ENCODE peak calls at places on chromosomes 3 and 15, in five cellular contexts. O is lower lobe of right lung, F is ascending aorta, I is dorsolateral prefrontal cortex, K is A673. C is an unnamed sample.

GRCh38 chr3:160040181-160040580 is 51.5 kb downstream of the IL12A start:
- DNase-seq in O (no peak), F (no peak), I (no peak), K (no peak), C (no peak)

GRCh38 chr3:96719921-96720320 is 94.5 kb upstream of the EPHA6 start:
- DNase-seq in O (no peak), F (no peak), I (no peak), K (no peak), C (no peak)

GRCh38 chr3:108453541-108454057 is 56.8 kb downstream of the MYH15 start:
- DNase-seq in O (no peak), F (no peak), I (no peak), K (no peak), C (no peak)

GRCh38 chr3:151281671-151282334 is 3.5 kb upstream of the P2RY14 start:
- DNase-seq in O (no peak), F (no peak), I (no peak), K (no peak), C (no peak)

GRCh38 chr3:124429129-124429815 is 301.0 kb upstream of the UMPS start:
- DNase-seq in O (no peak), F (no peak), I (no peak), K (peak), C (no peak)

GRCh38 chr3:183180105-183180763 is 17.7 kb upstream of the LAMP3 start:
- DNase-seq in O (no peak), F (peak), I (no peak), K (no peak), C (no peak)

GRCh38 chr15:81311834-81312459 is 12.0 kb downstream of the STARD5 start:
- DNase-seq in O (no peak), F (no peak), I (no peak), K (no peak), C (peak)

GRCh38 chr15:71136159-71137137 is 21.2 kb downstream of the THSD4 start:
- DNase-seq in O (no peak), F (peak), I (no peak), K (peak), C (no peak)

GRCh38 chr15:57377478-57377847 is 1.2 kb downstream of the CGNL1 start:
- DNase-seq in O (no peak), F (no peak), I (no peak), K (no peak), C (no peak)

GRCh38 chr3:195032106-195032759 is 238.7 kb downstream of the XXYLT1 start:
- DNase-seq in O (no peak), F (peak), I (no peak), K (no peak), C (no peak)

GRCh38 chr3:160885791-160886286 is 129.8 kb downstream of the PPM1L start:
- DNase-seq in O (peak), F (no peak), I (peak), K (peak), C (no peak)

GRCh38 chr3:71905426-71905825 is 120.5 kb upstream of the PROK2 start:
- DNase-seq in O (peak), F (no peak), I (no peak), K (no peak), C (peak)

DNA sequence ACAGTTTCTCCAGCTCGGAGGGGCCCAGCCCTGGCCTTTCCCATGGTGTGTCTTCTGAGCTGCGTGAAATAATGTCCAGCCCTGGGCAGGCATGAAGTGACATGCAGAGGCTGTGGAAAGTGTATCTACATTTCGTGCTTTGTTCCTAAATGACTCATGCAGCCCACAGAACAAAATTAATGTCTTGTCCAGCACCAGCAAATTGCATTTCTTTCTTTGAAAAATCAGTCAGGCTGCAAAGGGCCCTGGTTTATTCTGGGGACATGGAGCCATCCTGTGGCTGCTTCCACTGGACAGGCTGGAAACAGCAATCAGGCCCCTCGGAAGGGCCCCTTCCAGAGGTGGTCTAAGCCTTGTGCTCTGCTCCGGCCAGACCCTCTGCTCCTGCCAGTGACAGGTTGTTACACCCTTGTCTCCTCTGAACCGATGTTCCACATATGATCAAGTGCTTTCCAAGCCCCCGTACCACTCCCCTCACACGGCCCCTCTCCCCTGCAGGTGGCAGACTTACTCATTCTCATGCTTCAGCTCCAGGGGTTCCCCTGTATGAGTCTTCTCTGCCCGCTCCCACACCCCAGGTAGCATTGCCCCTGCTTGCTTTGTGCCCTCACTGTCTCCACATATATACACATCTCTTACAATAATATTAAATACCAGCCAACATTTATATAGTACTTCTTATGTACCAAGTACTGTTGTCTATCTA is 33.7 kb downstream of the CRYGS start:
- DNase-seq in O (no peak), F (no peak), I (no peak), K (no peak), C (peak)
- TF ChIP-seq CTCF in O (no peak), F (no peak), I (peak), K (no peak), C (peak)

GRCh38 chr3:158792709-158793108 is 9.1 kb upstream of the MFSD1 start:
- DNase-seq in O (no peak), F (no peak), I (no peak), K (no peak), C (no peak)
- TF ChIP-seq CTCF in O (no peak), F (no peak), I (no peak), K (no peak), C (no peak)

GRCh38 chr3:133374706-133375105 is 25.1 kb upstream of the BFSP2 start:
- DNase-seq in O (no peak), F (no peak), I (no peak), K (peak), C (no peak)

GRCh38 chr3:133376805-133377204 is 23.1 kb upstream of the BFSP2 start:
- DNase-seq in O (no peak), F (no peak), I (no peak), K (peak), C (no peak)

GRCh38 chr3:133380481-133381225 is 19.2 kb upstream of the BFSP2 start:
- DNase-seq in O (no peak), F (no peak), I (no peak), K (no peak), C (no peak)

GRCh38 chr3:133379926-133380325 is 19.9 kb upstream of the BFSP2 start:
- DNase-seq in O (no peak), F (no peak), I (no peak), K (no peak), C (no peak)

GRCh38 chr3:133377396-133377795 is 22.5 kb upstream of the BFSP2 start:
- DNase-seq in O (no peak), F (no peak), I (no peak), K (peak), C (no peak)
- TF ChIP-seq CTCF in O (peak), F (peak), I (peak), K (peak), C (no peak)

GRCh38 chr3:100910986-100911385 is 82.2 kb downstream of the ABI3BP start:
- DNase-seq in O (no peak), F (no peak), I (no peak), K (no peak), C (no peak)

GRCh38 chr3:100912571-100912970 is 80.7 kb downstream of the ABI3BP start:
- DNase-seq in O (no peak), F (no peak), I (no peak), K (no peak), C (no peak)

GRCh38 chr3:100912976-100913375 is 80.2 kb downstream of the ABI3BP start:
- DNase-seq in O (no peak), F (no peak), I (no peak), K (no peak), C (no peak)

GRCh38 chr3:100913870-100914654 is 79.2 kb downstream of the ABI3BP start:
- DNase-seq in O (no peak), F (peak), I (no peak), K (no peak), C (no peak)

DNA sequence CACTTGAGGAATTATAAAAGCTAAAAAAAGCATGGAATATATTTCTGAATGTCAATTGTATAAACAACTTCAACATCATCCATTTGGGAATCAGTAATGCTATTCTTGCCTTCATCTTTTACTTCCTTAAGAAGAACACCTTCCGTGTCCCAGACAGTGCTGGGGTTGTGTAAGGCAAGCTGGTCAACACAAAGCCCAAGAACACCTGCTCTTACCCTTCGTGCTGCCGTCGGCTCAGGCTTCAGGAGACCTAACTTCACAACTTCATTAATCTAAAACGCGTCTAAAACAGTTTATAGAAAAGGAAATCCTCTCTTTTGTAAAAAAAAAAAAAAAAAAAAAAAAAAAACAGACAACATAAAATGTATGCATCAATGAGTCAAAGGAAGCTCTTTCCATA is 81.3 kb downstream of the ABI3BP start:
- DNase-seq in O (no peak), F (no peak), I (no peak), K (no peak), C (no peak)
- TF ChIP-seq CTCF in O (no peak), F (no peak), I (no peak), K (no peak), C (no peak)

GRCh38 chr15:82944038-82944437 is 8.5 kb downstream of the HOMER2 start:
- DNase-seq in O (no peak), F (no peak), I (peak), K (no peak), C (no peak)

GRCh38 chr15:82944840-82945239 is 7.7 kb downstream of the HOMER2 start:
- DNase-seq in O (no peak), F (no peak), I (no peak), K (peak), C (no peak)

GRCh38 chr15:82946155-82946701 is 6.3 kb downstream of the HOMER2 start:
- DNase-seq in O (no peak), F (no peak), I (no peak), K (no peak), C (no peak)

GRCh38 chr15:82943176-82943575 is 9.3 kb downstream of the HOMER2 start:
- DNase-seq in O (no peak), F (no peak), I (no peak), K (no peak), C (no peak)

DNA sequence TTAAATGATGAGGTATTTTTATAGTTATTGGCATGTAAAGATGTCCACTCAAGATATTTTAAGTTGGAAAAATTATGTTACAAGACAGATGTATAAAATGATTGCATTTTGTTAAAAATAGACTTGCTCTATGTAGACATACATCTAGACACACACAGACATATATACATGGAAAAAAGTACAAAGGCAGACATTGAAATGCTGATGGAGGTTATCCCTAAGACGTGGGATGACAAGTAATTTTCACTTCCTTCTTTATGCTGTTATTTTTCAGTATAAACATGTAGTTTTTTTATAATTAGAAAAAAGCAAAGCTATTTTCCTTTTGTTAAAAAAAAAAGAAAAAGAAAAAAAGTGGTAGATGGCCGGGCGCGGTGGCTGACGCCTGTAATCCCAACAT is 7.2 kb downstream of the HOMER2 start:
- DNase-seq in O (no peak), F (no peak), I (no peak), K (no peak), C (no peak)
- TF ChIP-seq CTCF in O (no peak), F (no peak), I (no peak), K (no peak), C (no peak)

GRCh38 chr3:69385033-69385722 is 710 bp downstream of the FRMD4B start:
- DNase-seq in O (no peak), F (no peak), I (no peak), K (no peak), C (no peak)

GRCh38 chr3:69386535-69387385 is 872 bp upstream of the FRMD4B start:
- DNase-seq in O (no peak), F (no peak), I (no peak), K (no peak), C (no peak)

GRCh38 chr3:69388241-69388640 is 2.4 kb upstream of the FRMD4B start:
- DNase-seq in O (no peak), F (no peak), I (no peak), K (no peak), C (no peak)

GRCh38 chr3:69384379-69384778 is 1.5 kb downstream of the FRMD4B start:
- DNase-seq in O (no peak), F (no peak), I (no peak), K (no peak), C (no peak)

DNA sequence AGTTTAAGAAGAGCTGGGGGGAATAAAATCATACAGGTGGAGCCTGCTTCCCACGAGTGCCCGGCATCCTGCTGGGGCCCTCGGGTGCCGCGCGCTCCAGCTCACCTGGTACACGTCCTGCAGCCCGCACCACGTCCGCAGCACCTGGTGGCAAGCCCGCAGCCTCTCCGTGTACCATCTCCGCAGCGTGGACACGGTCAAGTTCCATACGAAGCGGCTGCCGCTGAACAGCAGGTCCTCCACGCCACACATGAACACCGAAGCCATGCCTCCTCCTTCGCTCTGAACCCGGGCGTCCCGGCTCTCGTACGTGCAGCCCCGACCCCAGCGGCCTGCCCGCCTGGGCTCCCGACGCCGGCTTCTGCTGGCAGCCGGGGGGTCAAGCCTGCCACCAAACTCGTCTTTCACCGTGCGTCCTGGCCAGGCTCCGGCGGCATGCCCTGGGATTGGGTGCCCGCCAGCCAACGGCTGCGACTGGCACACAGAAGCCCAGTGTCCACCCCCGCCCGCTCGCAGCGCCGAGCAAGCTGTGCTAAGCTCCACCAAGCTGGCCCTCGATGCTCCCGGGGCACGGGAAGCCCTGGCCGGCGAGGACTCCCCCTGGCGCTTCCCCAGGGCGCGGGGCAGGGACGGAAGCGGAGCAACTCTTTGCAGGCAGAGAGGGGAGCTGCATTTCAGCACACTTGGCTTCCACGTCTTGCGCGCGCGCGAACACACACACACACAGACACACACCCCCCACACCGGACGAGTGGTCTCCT is at the start of gene FRMD4B:
- DNase-seq in O (peak), F (peak), I (peak), K (peak), C (peak)
- TF ChIP-seq CTCF in O (peak), F (peak), I (peak), K (no peak), C (peak)

GRCh38 chr3:133573629-133574194 is at the start of gene CDV3:
- DNase-seq in O (no peak), F (peak), I (peak), K (no peak), C (no peak)

GRCh38 chr3:133575121-133575520 is 1.6 kb downstream of the CDV3 start:
- DNase-seq in O (no peak), F (no peak), I (no peak), K (no peak), C (no peak)

GRCh38 chr3:133573054-133573628 is 345 bp upstream of the CDV3 start:
- DNase-seq in O (peak), F (peak), I (peak), K (peak), C (peak)

GRCh38 chr3:133576169-133576568 is 2.7 kb downstream of the CDV3 start:
- DNase-seq in O (no peak), F (no peak), I (no peak), K (no peak), C (no peak)

GRCh38 chr3:133574260-133574881 is 885 bp downstream of the CDV3 start:
- DNase-seq in O (peak), F (peak), I (peak), K (peak), C (peak)
- TF ChIP-seq CTCF in O (no peak), F (peak), I (peak), K (no peak), C (peak)

GRCh38 chr15:62021991-62022600 is 38.2 kb downstream of the VPS13C start:
- DNase-seq in O (no peak), F (no peak), I (no peak), K (peak), C (no peak)
- TF ChIP-seq CTCF in O (no peak), F (no peak), I (no peak), K (peak), C (no peak)

GRCh38 chr15:75307778-75308390 is 25.2 kb downstream of the GOLGA6D start:
- DNase-seq in O (no peak), F (no peak), I (no peak), K (peak), C (peak)
- TF ChIP-seq CTCF in O (peak), F (peak), I (no peak), K (peak), C (peak)

GRCh38 chr3:79521221-79521848 is 246.5 kb downstream of the ROBO1 start:
- DNase-seq in O (no peak), F (no peak), I (no peak), K (peak), C (peak)
- TF ChIP-seq CTCF in O (peak), F (peak), I (peak), K (peak), C (peak)

C was measured in GM10248.